ENCODE peak calls at places on chromosomes 11 and 22, in nine cellular contexts. One of them, this sample, is unnamed.

GRCh38 chr11:124398924-124399323 is at the start of gene OR8B3:
- DNase-seq in GM23338: no peak
- DNase-seq in progenitor cell of endocrine pancreas: no peak
- DNase-seq in coronary artery: no peak
- DNase-seq in mammary epithelial cell: no peak
- DNase-seq in CD4-positive, alpha-beta T cell: no peak
- DNase-seq in left ventricle myocardium inferior: no peak
- DNase-seq in ovary: no peak
- DNase-seq in WTC11: no peak
- DNase-seq in this sample: no peak

GRCh38 chr11:69372589-69373250 is 78.8 kb downstream of the MYEOV start:
- DNase-seq in GM23338: no peak
- DNase-seq in progenitor cell of endocrine pancreas: peak
- DNase-seq in coronary artery: peak
- DNase-seq in mammary epithelial cell: no peak
- DNase-seq in CD4-positive, alpha-beta T cell: no peak
- DNase-seq in left ventricle myocardium inferior: peak
- DNase-seq in ovary: peak
- DNase-seq in WTC11: no peak
- DNase-seq in this sample: no peak

GRCh38 chr22:29621761-29622526 is 18.5 kb downstream of the NF2 start:
- DNase-seq in GM23338: peak
- DNase-seq in progenitor cell of endocrine pancreas: no peak
- DNase-seq in coronary artery: no peak
- DNase-seq in mammary epithelial cell: peak
- DNase-seq in CD4-positive, alpha-beta T cell: no peak
- DNase-seq in left ventricle myocardium inferior: no peak
- DNase-seq in ovary: no peak
- DNase-seq in WTC11: no peak
- DNase-seq in this sample: no peak

GRCh38 chr11:119091966-119092879 is 7.5 kb downstream of the HMBS start:
- DNase-seq in GM23338: no peak
- DNase-seq in progenitor cell of endocrine pancreas: no peak
- DNase-seq in coronary artery: no peak
- DNase-seq in mammary epithelial cell: no peak
- DNase-seq in CD4-positive, alpha-beta T cell: no peak
- DNase-seq in left ventricle myocardium inferior: no peak
- DNase-seq in ovary: no peak
- DNase-seq in WTC11: no peak
- DNase-seq in this sample: no peak

GRCh38 chr11:96447208-96447607 is 57.4 kb downstream of the JRKL start:
- DNase-seq in GM23338: no peak
- DNase-seq in progenitor cell of endocrine pancreas: no peak
- DNase-seq in coronary artery: no peak
- DNase-seq in mammary epithelial cell: no peak
- DNase-seq in CD4-positive, alpha-beta T cell: no peak
- DNase-seq in left ventricle myocardium inferior: no peak
- DNase-seq in ovary: no peak
- DNase-seq in WTC11: no peak
- DNase-seq in this sample: no peak

GRCh38 chr11:3947084-3947483 is 91.6 kb downstream of the STIM1 start:
- DNase-seq in GM23338: no peak
- DNase-seq in progenitor cell of endocrine pancreas: no peak
- DNase-seq in coronary artery: no peak
- DNase-seq in mammary epithelial cell: no peak
- DNase-seq in CD4-positive, alpha-beta T cell: peak
- DNase-seq in left ventricle myocardium inferior: no peak
- DNase-seq in ovary: peak
- DNase-seq in WTC11: no peak
- DNase-seq in this sample: no peak

GRCh38 chr11:73975479-73975757 is 7.2 kb downstream of the UCP2 start:
- DNase-seq in GM23338: no peak
- DNase-seq in progenitor cell of endocrine pancreas: no peak
- DNase-seq in coronary artery: no peak
- DNase-seq in mammary epithelial cell: no peak
- DNase-seq in CD4-positive, alpha-beta T cell: no peak
- DNase-seq in left ventricle myocardium inferior: no peak
- DNase-seq in ovary: no peak
- DNase-seq in WTC11: no peak
- DNase-seq in this sample: no peak

GRCh38 chr11:69915151-69915500 is 95.9 kb upstream of the FGF3 start:
- DNase-seq in GM23338: no peak
- DNase-seq in progenitor cell of endocrine pancreas: no peak
- DNase-seq in coronary artery: no peak
- DNase-seq in mammary epithelial cell: peak
- DNase-seq in CD4-positive, alpha-beta T cell: no peak
- DNase-seq in left ventricle myocardium inferior: no peak
- DNase-seq in ovary: no peak
- DNase-seq in WTC11: no peak
- DNase-seq in this sample: no peak

GRCh38 chr11:57424802-57425564 is 1.9 kb downstream of the SLC43A3 start:
- DNase-seq in GM23338: no peak
- DNase-seq in progenitor cell of endocrine pancreas: no peak
- DNase-seq in coronary artery: peak
- DNase-seq in mammary epithelial cell: peak
- DNase-seq in CD4-positive, alpha-beta T cell: peak
- DNase-seq in left ventricle myocardium inferior: peak
- DNase-seq in ovary: peak
- DNase-seq in WTC11: no peak
- DNase-seq in this sample: no peak

GRCh38 chr11:9758676-9759518 is 95.0 kb downstream of the SWAP70 start:
- DNase-seq in GM23338: peak
- DNase-seq in progenitor cell of endocrine pancreas: peak
- DNase-seq in coronary artery: no peak
- DNase-seq in mammary epithelial cell: peak
- DNase-seq in CD4-positive, alpha-beta T cell: peak
- DNase-seq in left ventricle myocardium inferior: peak
- DNase-seq in ovary: peak
- DNase-seq in WTC11: no peak
- DNase-seq in this sample: peak

GRCh38 chr22:44026630-44027511 is 2.8 kb downstream of the PARVB start:
- DNase-seq in GM23338: no peak
- DNase-seq in progenitor cell of endocrine pancreas: no peak
- DNase-seq in coronary artery: no peak
- DNase-seq in mammary epithelial cell: no peak
- DNase-seq in CD4-positive, alpha-beta T cell: peak
- DNase-seq in left ventricle myocardium inferior: peak
- DNase-seq in ovary: peak
- DNase-seq in WTC11: no peak
- DNase-seq in this sample: no peak

GRCh38 chr11:68010058-68011041 is at the start of gene ALDH3B1:
- DNase-seq in GM23338: peak
- DNase-seq in progenitor cell of endocrine pancreas: peak
- DNase-seq in coronary artery: peak
- DNase-seq in mammary epithelial cell: peak
- DNase-seq in CD4-positive, alpha-beta T cell: no peak
- DNase-seq in left ventricle myocardium inferior: peak
- DNase-seq in ovary: peak
- DNase-seq in WTC11: peak
- DNase-seq in this sample: no peak

GRCh38 chr11:68008381-68009337 is 1.5 kb upstream of the ALDH3B1 start:
- DNase-seq in GM23338: no peak
- DNase-seq in progenitor cell of endocrine pancreas: no peak
- DNase-seq in coronary artery: no peak
- DNase-seq in mammary epithelial cell: no peak
- DNase-seq in CD4-positive, alpha-beta T cell: no peak
- DNase-seq in left ventricle myocardium inferior: no peak
- DNase-seq in ovary: peak
- DNase-seq in WTC11: no peak
- DNase-seq in this sample: no peak

GRCh38 chr11:68011046-68011943 is 1.2 kb downstream of the ALDH3B1 start:
- DNase-seq in GM23338: no peak
- DNase-seq in progenitor cell of endocrine pancreas: no peak
- DNase-seq in coronary artery: no peak
- DNase-seq in mammary epithelial cell: no peak
- DNase-seq in CD4-positive, alpha-beta T cell: no peak
- DNase-seq in left ventricle myocardium inferior: no peak
- DNase-seq in ovary: no peak
- DNase-seq in WTC11: no peak
- DNase-seq in this sample: no peak

GRCh38 chr11:68007498-68008380 is 2.4 kb upstream of the ALDH3B1 start:
- DNase-seq in GM23338: no peak
- DNase-seq in progenitor cell of endocrine pancreas: no peak
- DNase-seq in coronary artery: no peak
- DNase-seq in mammary epithelial cell: no peak
- DNase-seq in CD4-positive, alpha-beta T cell: no peak
- DNase-seq in left ventricle myocardium inferior: no peak
- DNase-seq in ovary: no peak
- DNase-seq in WTC11: no peak
- DNase-seq in this sample: no peak

GRCh38 chr11:68009391-68010000 is 631 bp upstream of the ALDH3B1 start:
- DNase-seq in GM23338: peak
- DNase-seq in progenitor cell of endocrine pancreas: no peak
- DNase-seq in coronary artery: no peak
- DNase-seq in mammary epithelial cell: peak
- DNase-seq in CD4-positive, alpha-beta T cell: no peak
- DNase-seq in left ventricle myocardium inferior: no peak
- DNase-seq in ovary: peak
- DNase-seq in WTC11: no peak
- DNase-seq in this sample: no peak
- TF ChIP-seq CTCF in GM23338: peak
- TF ChIP-seq CTCF in progenitor cell of endocrine pancreas: no peak
- TF ChIP-seq CTCF in coronary artery: no peak
- TF ChIP-seq CTCF in mammary epithelial cell: peak
- TF ChIP-seq CTCF in CD4-positive, alpha-beta T cell: no peak
- TF ChIP-seq CTCF in left ventricle myocardium inferior: no peak
- TF ChIP-seq CTCF in ovary: no peak
- TF ChIP-seq CTCF in WTC11: no peak
- TF ChIP-seq CTCF in this sample: peak

DNA sequence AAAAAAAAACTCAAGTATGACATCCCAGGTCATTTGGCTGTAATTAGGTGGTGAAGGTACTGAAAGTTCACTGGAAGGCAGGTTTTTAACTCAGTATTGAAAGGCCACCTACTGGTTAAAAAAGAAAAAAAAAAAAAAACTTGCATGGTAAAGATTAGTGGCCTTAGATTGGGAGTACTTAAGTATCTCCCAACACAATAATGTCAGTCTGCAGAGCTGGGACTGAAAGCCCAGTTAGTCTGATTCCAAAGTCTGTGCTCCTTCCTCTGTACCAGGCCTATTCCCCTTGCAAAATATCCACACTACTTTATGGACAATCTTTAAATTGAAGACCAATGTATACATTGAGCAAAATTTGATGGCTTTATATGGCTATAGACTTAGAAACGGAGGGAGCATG is 85.5 kb downstream of the NOX4 start:
- DNase-seq in GM23338: peak
- DNase-seq in progenitor cell of endocrine pancreas: no peak
- DNase-seq in coronary artery: no peak
- DNase-seq in mammary epithelial cell: peak
- DNase-seq in CD4-positive, alpha-beta T cell: no peak
- DNase-seq in left ventricle myocardium inferior: no peak
- DNase-seq in ovary: no peak
- DNase-seq in WTC11: no peak
- DNase-seq in this sample: no peak
- TF ChIP-seq CTCF in GM23338: peak
- TF ChIP-seq CTCF in progenitor cell of endocrine pancreas: peak
- TF ChIP-seq CTCF in coronary artery: no peak
- TF ChIP-seq CTCF in mammary epithelial cell: no peak
- TF ChIP-seq CTCF in CD4-positive, alpha-beta T cell: no peak
- TF ChIP-seq CTCF in left ventricle myocardium inferior: peak
- TF ChIP-seq CTCF in ovary: no peak
- TF ChIP-seq CTCF in WTC11: no peak
- TF ChIP-seq CTCF in this sample: peak

GRCh38 chr11:61785837-61786402 is 6.5 kb downstream of the TMEM258 start:
- DNase-seq in GM23338: no peak
- DNase-seq in progenitor cell of endocrine pancreas: no peak
- DNase-seq in coronary artery: no peak
- DNase-seq in mammary epithelial cell: no peak
- DNase-seq in CD4-positive, alpha-beta T cell: no peak
- DNase-seq in left ventricle myocardium inferior: no peak
- DNase-seq in ovary: no peak
- DNase-seq in WTC11: no peak
- DNase-seq in this sample: no peak

GRCh38 chr11:61783717-61784505 is 8.5 kb downstream of the TMEM258 start:
- DNase-seq in GM23338: no peak
- DNase-seq in progenitor cell of endocrine pancreas: no peak
- DNase-seq in coronary artery: no peak
- DNase-seq in mammary epithelial cell: no peak
- DNase-seq in CD4-positive, alpha-beta T cell: no peak
- DNase-seq in left ventricle myocardium inferior: no peak
- DNase-seq in ovary: no peak
- DNase-seq in WTC11: no peak
- DNase-seq in this sample: no peak

GRCh38 chr11:61791737-61792309 is 576 bp downstream of the TMEM258 start:
- DNase-seq in GM23338: peak
- DNase-seq in progenitor cell of endocrine pancreas: peak
- DNase-seq in coronary artery: no peak
- DNase-seq in mammary epithelial cell: peak
- DNase-seq in CD4-positive, alpha-beta T cell: no peak
- DNase-seq in left ventricle myocardium inferior: peak
- DNase-seq in ovary: peak
- DNase-seq in WTC11: peak
- DNase-seq in this sample: no peak

GRCh38 chr11:61784506-61784805 is 7.9 kb downstream of the TMEM258 start:
- DNase-seq in GM23338: no peak
- DNase-seq in progenitor cell of endocrine pancreas: no peak
- DNase-seq in coronary artery: no peak
- DNase-seq in mammary epithelial cell: no peak
- DNase-seq in CD4-positive, alpha-beta T cell: no peak
- DNase-seq in left ventricle myocardium inferior: no peak
- DNase-seq in ovary: no peak
- DNase-seq in WTC11: no peak
- DNase-seq in this sample: no peak

DNA sequence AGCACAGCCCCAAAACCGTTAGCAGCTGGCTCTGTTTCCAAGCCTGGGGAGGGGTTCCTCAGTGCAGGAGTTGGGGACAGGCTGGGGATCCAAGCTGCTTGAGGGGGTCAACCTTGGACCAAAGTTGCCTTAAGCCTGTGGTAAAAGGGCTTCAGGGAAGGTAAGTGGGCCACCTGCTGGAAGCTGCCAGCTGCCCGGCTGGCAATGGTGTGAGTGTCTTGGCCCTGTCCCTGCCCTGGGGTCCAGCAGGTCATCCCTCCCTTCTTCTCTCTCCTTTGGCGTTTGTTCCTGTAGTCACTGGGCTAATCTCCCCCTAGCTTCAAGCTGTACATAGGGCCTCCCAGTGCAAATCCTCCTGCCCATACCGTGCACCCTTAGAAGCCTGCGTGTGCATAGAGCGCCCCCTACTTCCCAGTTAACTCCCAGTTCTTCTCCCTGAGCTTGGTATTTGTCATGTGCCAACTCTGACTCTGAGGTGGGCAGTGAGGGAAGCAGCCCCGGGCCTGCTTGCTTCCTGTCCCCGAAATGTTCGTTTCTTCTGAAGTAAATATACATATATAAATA is 4.4 kb downstream of the TMEM258 start:
- DNase-seq in GM23338: peak
- DNase-seq in progenitor cell of endocrine pancreas: peak
- DNase-seq in coronary artery: no peak
- DNase-seq in mammary epithelial cell: peak
- DNase-seq in CD4-positive, alpha-beta T cell: no peak
- DNase-seq in left ventricle myocardium inferior: no peak
- DNase-seq in ovary: no peak
- DNase-seq in WTC11: peak
- DNase-seq in this sample: peak
- TF ChIP-seq CTCF in GM23338: peak
- TF ChIP-seq CTCF in progenitor cell of endocrine pancreas: peak
- TF ChIP-seq CTCF in coronary artery: no peak
- TF ChIP-seq CTCF in mammary epithelial cell: peak
- TF ChIP-seq CTCF in CD4-positive, alpha-beta T cell: no peak
- TF ChIP-seq CTCF in left ventricle myocardium inferior: peak
- TF ChIP-seq CTCF in ovary: no peak
- TF ChIP-seq CTCF in WTC11: peak
- TF ChIP-seq CTCF in this sample: peak

GRCh38 chr22:42396621-42397331 is 35.4 kb downstream of the NFAM1 start:
- DNase-seq in GM23338: peak
- DNase-seq in progenitor cell of endocrine pancreas: no peak
- DNase-seq in coronary artery: no peak
- DNase-seq in mammary epithelial cell: peak
- DNase-seq in CD4-positive, alpha-beta T cell: no peak
- DNase-seq in left ventricle myocardium inferior: no peak
- DNase-seq in ovary: no peak
- DNase-seq in WTC11: peak
- DNase-seq in this sample: no peak
- TF ChIP-seq CTCF in GM23338: peak
- TF ChIP-seq CTCF in progenitor cell of endocrine pancreas: no peak
- TF ChIP-seq CTCF in coronary artery: no peak
- TF ChIP-seq CTCF in mammary epithelial cell: no peak
- TF ChIP-seq CTCF in CD4-positive, alpha-beta T cell: no peak
- TF ChIP-seq CTCF in left ventricle myocardium inferior: no peak
- TF ChIP-seq CTCF in ovary: no peak
- TF ChIP-seq CTCF in WTC11: peak
- TF ChIP-seq CTCF in this sample: no peak

This sample was measured in D721Med.